ENCODE peak calls at places on chromosomes 7 and 10, in seven cellular contexts. G is Daoy; N is caudate nucleus; Q is activated T-cell treated with anti-CD3 and anti-CD28 coated beads, Interleukin-2, amount 50 U/mL, for 4 hours; U is NCI-H1105; D is HS-5; H is NCI-H146. F is an unnamed sample.
A peak's percentile ranks its signal among the peaks of the same experiment; 100 is the strongest.

GRCh38 chr7:117322741-117323584 is at the start of gene WNT2:
- DNase-seq in G (peak; percentile 25), N (no peak), Q (no peak), U (peak; percentile 8), D (no peak), H (no peak), F (no peak)

GRCh38 chr7:48962821-48963505 is 38.6 kb downstream of the CDC14C start:
- DNase-seq in G (no peak), N (no peak), Q (no peak), U (no peak), D (peak; percentile 38), H (no peak), F (no peak)

GRCh38 chr7:102874166-102874829 is 38.5 kb upstream of the LRRC17 start:
- DNase-seq in G (peak; percentile 94), N (no peak), Q (no peak), U (no peak), D (peak; percentile 67), H (no peak), F (peak; percentile 71)

GRCh38 chr10:34627331-34627730 is 187.8 kb downstream of the PARD3 start:
- DNase-seq in G (no peak), N (no peak), Q (no peak), U (no peak), D (no peak), H (peak; percentile 25), F (no peak)

GRCh38 chr10:3820255-3820654 is 35.2 kb upstream of the KLF6 start:
- DNase-seq in G (peak; percentile 81), N (no peak), Q (no peak), U (no peak), D (no peak), H (no peak), F (no peak)

GRCh38 chr10:50585921-50586739 is 37.6 kb downstream of the SGMS1 start:
- DNase-seq in G (peak; percentile 56), N (no peak), Q (no peak), U (no peak), D (no peak), H (no peak), F (no peak)

GRCh38 chr7:141486959-141487358 is 64.3 kb upstream of the AGK start:
- DNase-seq in G (no peak), N (no peak), Q (no peak), U (no peak), D (no peak), H (no peak), F (no peak)

GRCh38 chr7:41241641-41242040 is 461.2 kb downstream of the INHBA start:
- DNase-seq in G (peak; percentile 46), N (no peak), Q (no peak), U (no peak), D (no peak), H (no peak), F (no peak)

GRCh38 chr10:100345570-100346330 is 1.3 kb upstream of the SCD start:
- DNase-seq in G (no peak), N (no peak), Q (no peak), U (no peak), D (peak; percentile 37), H (peak; percentile 34), F (no peak)

GRCh38 chr7:44324204-44325126 is 929 bp downstream of the CAMK2B start:
- DNase-seq in G (no peak), N (no peak), Q (no peak), U (no peak), D (no peak), H (no peak), F (no peak)

GRCh38 chr7:41097501-41097900 is 605.4 kb downstream of the INHBA start:
- DNase-seq in G (peak; percentile 88), N (no peak), Q (no peak), U (no peak), D (peak; percentile 77), H (no peak), F (peak; percentile 85)

GRCh38 chr7:115676080-115676479 is 354.5 kb downstream of the TFEC start:
- DNase-seq in G (peak; percentile 71), N (no peak), Q (no peak), U (peak; percentile 1), D (no peak), H (peak; percentile 1), F (no peak)

GRCh38 chr7:157729566-157729965 is 392.8 kb downstream of the DNAJB6 start:
- DNase-seq in G (no peak), N (no peak), Q (no peak), U (no peak), D (no peak), H (no peak), F (no peak)

GRCh38 chr7:112080441-112080840 is 125.8 kb downstream of the DOCK4 start:
- DNase-seq in G (peak; percentile 92), N (no peak), Q (no peak), U (no peak), D (peak; percentile 85), H (no peak), F (peak; percentile 85)

GRCh38 chr10:78805176-78805575 is 263.6 kb upstream of the ZMIZ1 start:
- DNase-seq in G (peak; percentile 90), N (no peak), Q (no peak), U (no peak), D (peak; percentile 91), H (no peak), F (peak; percentile 99)

GRCh38 chr10:72164617-72165016 is 51.2 kb upstream of the ANAPC16 start:
- DNase-seq in G (no peak), N (no peak), Q (no peak), U (no peak), D (no peak), H (no peak), F (no peak)

GRCh38 chr7:155357573-155358041 is 59.9 kb downstream of the INSIG1 start:
- DNase-seq in G (no peak), N (no peak), Q (no peak), U (no peak), D (peak; percentile 14), H (no peak), F (no peak)

GRCh38 chr7:64098-64521 is 128.3 kb upstream of the FAM20C start:
- DNase-seq in G (peak; percentile 80), N (peak; percentile 35), Q (no peak), U (peak; percentile 2), D (peak; percentile 36), H (peak; percentile 42), F (no peak)

GRCh38 chr7:9507281-9507680 is 1073.9 kb downstream of the NXPH1 start:
- DNase-seq in G (no peak), N (no peak), Q (no peak), U (no peak), D (no peak), H (no peak), F (no peak)

F was measured in AG04449.